ENCODE peak calls at places on chromosomes 5 and 9, in seven cellular contexts. S is transverse colon, B is HepG2, C is GM12878, Z is stomach, X is sigmoid colon, A is K562. P is an unnamed sample.

GRCh38 chr9:129853614-129854013 is 18.4 kb downstream of the USP20 start:
- DNase-seq in S (no peak), B (no peak), C (no peak), Z (no peak), X (no peak), A (no peak), P (no peak)

GRCh38 chr9:133403766-133404439 is 13.9 kb downstream of the REXO4 start:
- DNase-seq in S (peak; percentile 66), B (peak; percentile 52), C (no peak), Z (peak; percentile 74), X (no peak), A (peak; percentile 57), P (peak; percentile 82)

GRCh38 chr9:137314561-137315560 is 12.8 kb upstream of the NRARP start:
- DNase-seq in S (no peak), B (no peak), C (no peak), Z (no peak), X (peak; percentile 61), A (no peak), P (no peak)

GRCh38 chr5:32713396-32714381 is 2.6 kb downstream of the NPR3 start:
- DNase-seq in S (peak; percentile 21), B (no peak), C (no peak), Z (no peak), X (peak; percentile 69), A (no peak), P (peak; percentile 90)

GRCh38 chr5:172607213-172607793 is 33.8 kb upstream of the NEURL1B start:
- DNase-seq in S (no peak), B (no peak), C (no peak), Z (no peak), X (no peak), A (no peak), P (no peak)

GRCh38 chr5:93675458-93676450 is 65.6 kb downstream of the POU5F2 start:
- DNase-seq in S (no peak), B (no peak), C (no peak), Z (no peak), X (no peak), A (no peak), P (no peak)

GRCh38 chr9:70587143-70587710 is 172.8 kb upstream of the KLF9 start:
- DNase-seq in S (no peak), B (no peak), C (no peak), Z (no peak), X (peak; percentile 77), A (no peak), P (no peak)

GRCh38 chr5:151461312-151461711 is 13.9 kb downstream of the SLC36A1 start:
- DNase-seq in S (no peak), B (no peak), C (peak; percentile 9), Z (no peak), X (no peak), A (no peak), P (no peak)

GRCh38 chr5:81283976-81284375 is 17.4 kb upstream of the ZCCHC9 start:
- DNase-seq in S (no peak), B (no peak), C (no peak), Z (no peak), X (no peak), A (no peak), P (no peak)

GRCh38 chr5:18744990-18745590 is 1110.8 kb downstream of the TAF11L14 start:
- DNase-seq in S (peak; percentile 42), B (no peak), C (no peak), Z (no peak), X (no peak), A (no peak), P (no peak)

GRCh38 chr5:77423022-77423750 is 68.9 kb downstream of the WDR41 start:
- DNase-seq in S (no peak), B (no peak), C (no peak), Z (no peak), X (no peak), A (no peak), P (no peak)

GRCh38 chr9:136090768-136091581 is 4.1 kb downstream of the NACC2 start:
- DNase-seq in S (peak; percentile 50), B (no peak), C (no peak), Z (no peak), X (peak; percentile 94), A (no peak), P (no peak)

GRCh38 chr9:34985311-34985899 is 4.1 kb upstream of the DNAJB5 start:
- DNase-seq in S (peak; percentile 71), B (peak; percentile 57), C (no peak), Z (peak; percentile 62), X (no peak), A (peak; percentile 35), P (peak; percentile 84)

GRCh38 chr5:132233081-132233480 is 5.4 kb upstream of the P4HA2 start:
- DNase-seq in S (peak; percentile 1), B (no peak), C (no peak), Z (no peak), X (peak; percentile 21), A (no peak), P (no peak)

GRCh38 chr9:134455951-134456739 is 129.9 kb downstream of the RXRA start:
- DNase-seq in S (peak; percentile 81), B (no peak), C (no peak), Z (peak; percentile 61), X (peak; percentile 96), A (peak; percentile 52), P (no peak)

GRCh38 chr5:95808686-95809413 is 13.7 kb downstream of the GLRX start:
- DNase-seq in S (peak; percentile 82), B (no peak), C (peak; percentile 98), Z (peak; percentile 58), X (peak; percentile 95), A (no peak), P (no peak)

GRCh38 chr9:135414293-135414692 is 65.3 kb upstream of the PPP1R26 start:
- DNase-seq in S (no peak), B (no peak), C (no peak), Z (no peak), X (no peak), A (no peak), P (no peak)

GRCh38 chr5:170338933-170339779 is 41.6 kb upstream of the LCP2 start:
- DNase-seq in S (peak; percentile 33), B (no peak), C (no peak), Z (peak; percentile 43), X (peak; percentile 12), A (peak; percentile 51), P (peak; percentile 65)

GRCh38 chr5:53478411-53479044 is 1.9 kb upstream of the FST start:
- DNase-seq in S (peak; percentile 11), B (peak; percentile 79), C (no peak), Z (peak; percentile 37), X (no peak), A (peak; percentile 13), P (peak; percentile 90)

GRCh38 chr9:121895836-121896544 is 197.1 kb downstream of the TTLL11 start:
- DNase-seq in S (peak; percentile 34), B (peak; percentile 5), C (no peak), Z (peak; percentile 76), X (peak; percentile 76), A (no peak), P (peak; percentile 32)

GRCh38 chr9:131048332-131048731 is 39.4 kb downstream of the LAMC3 start:
- DNase-seq in S (no peak), B (no peak), C (no peak), Z (no peak), X (no peak), A (no peak), P (no peak)

GRCh38 chr9:131045300-131046092 is 36.5 kb downstream of the LAMC3 start:
- DNase-seq in S (no peak), B (no peak), C (no peak), Z (no peak), X (no peak), A (peak; percentile 66), P (no peak)

GRCh38 chr9:131046093-131046380 is 37.1 kb downstream of the LAMC3 start:
- DNase-seq in S (no peak), B (no peak), C (no peak), Z (no peak), X (no peak), A (no peak), P (no peak)

GRCh38 chr9:131048820-131049219 is 39.8 kb downstream of the LAMC3 start:
- DNase-seq in S (no peak), B (no peak), C (no peak), Z (no peak), X (no peak), A (no peak), P (no peak)

GRCh38 chr9:131046581-131047202 is 37.7 kb downstream of the LAMC3 start:
- DNase-seq in S (peak; percentile 62), B (peak; percentile 53), C (no peak), Z (peak; percentile 67), X (peak; percentile 77), A (peak; percentile 100), P (peak; percentile 92)
- TF ChIP-seq POLR2AphosphoS5 in S (no peak), B (no peak), C (no peak), Z (peak; percentile 10), X (no peak), A (no peak), P (no peak)

DNA sequence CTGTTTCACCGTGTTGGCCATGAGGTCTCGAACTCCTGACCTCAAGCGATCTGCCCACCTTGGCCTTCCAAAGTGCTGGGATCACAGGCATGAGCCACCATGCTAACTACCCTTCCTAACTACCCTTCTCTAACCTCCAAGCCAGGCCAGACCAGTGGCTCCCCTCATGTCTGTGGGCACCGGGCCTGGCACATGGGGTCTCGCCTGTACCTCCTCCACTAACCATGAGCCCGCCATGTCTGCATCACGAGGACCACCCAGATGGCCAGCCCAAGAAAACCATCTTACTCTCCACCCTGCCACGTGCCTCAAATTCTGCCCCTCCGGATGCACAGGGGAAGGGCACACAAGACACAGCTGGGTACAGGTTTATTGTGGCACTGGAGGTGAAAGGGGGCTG is 9.6 kb upstream of the DBN1 start:
- DNase-seq in S (no peak), B (no peak), C (no peak), Z (no peak), X (no peak), A (no peak), P (no peak)
- TF ChIP-seq POLR2AphosphoS5 in S (no peak), B (no peak), C (no peak), Z (no peak), X (no peak), A (no peak), P (no peak)

GRCh38 chr9:114314256-114314867 is 8.5 kb upstream of the ORM1 start:
- DNase-seq in S (no peak), B (no peak), C (no peak), Z (peak; percentile 11), X (no peak), A (no peak), P (no peak)
- TF ChIP-seq POLR2AphosphoS5 in S (no peak), B (no peak), C (no peak), Z (no peak), X (no peak), A (no peak), P (no peak)

DNA sequence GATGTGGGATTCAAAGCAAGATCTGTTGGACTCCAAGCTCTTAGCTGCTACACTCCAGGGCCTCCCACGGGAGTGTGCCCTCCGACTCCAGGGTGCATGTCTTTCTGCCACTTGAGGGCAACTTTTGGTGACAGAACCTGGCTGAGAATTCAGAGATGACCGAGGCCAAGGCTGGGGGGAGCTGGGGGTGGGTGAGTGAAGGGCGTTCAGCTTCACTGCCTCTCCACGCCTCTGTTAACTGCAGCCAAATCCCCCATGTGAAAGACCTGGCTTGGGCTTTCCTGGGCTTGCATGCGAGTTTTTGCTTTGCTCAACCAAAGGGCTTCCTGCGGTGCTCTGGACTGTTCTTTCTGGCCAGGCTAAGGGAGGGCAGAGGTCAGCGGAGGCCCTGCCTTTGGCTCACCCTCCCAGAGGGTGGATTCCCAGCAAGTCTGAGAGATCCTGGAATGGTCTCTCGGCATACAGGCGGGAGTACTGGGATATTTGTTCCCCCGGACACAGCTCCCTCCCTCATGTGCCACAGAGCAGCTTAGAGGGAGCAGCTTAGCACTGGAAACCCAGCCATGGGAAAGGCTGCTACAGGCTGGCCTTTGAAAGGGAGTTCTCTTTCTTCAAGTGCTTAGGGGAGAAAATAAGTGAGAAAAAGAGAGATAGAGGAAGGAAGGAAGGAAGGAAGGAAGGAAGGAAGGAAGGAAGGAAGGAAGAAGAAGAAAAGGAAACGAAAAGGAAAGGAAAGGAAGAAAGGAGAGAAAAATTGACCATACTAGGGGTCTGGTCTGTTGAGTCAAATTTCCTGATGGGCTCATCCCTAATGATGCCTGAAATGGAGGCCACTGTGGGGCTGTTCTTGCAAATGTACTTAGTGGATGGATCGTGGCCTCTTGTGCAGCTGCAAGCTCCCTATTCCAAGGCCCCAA is 158.8 kb downstream of the FGF18 start:
- DNase-seq in S (no peak), B (no peak), C (no peak), Z (no peak), X (peak; percentile 78), A (no peak), P (no peak)
- TF ChIP-seq POLR2AphosphoS5 in S (no peak), B (no peak), C (no peak), Z (no peak), X (no peak), A (no peak), P (no peak)